ENCODE peak calls at places on chromosomes 6 and 20, in four cellular contexts. G is aorta, L is neuronal stem cell, Z is right lobe of liver. M is an unnamed sample. For H3K4me1, the result is how much of the 10 kb centered on the place peaks cover.

GRCh38 chr6:170441316-170441715 is 111.8 kb downstream of the PSMB1 start:
- DNase-seq in Z (no peak), L (no peak), G (no peak), M (no peak)

GRCh38 chr6:37011656-37012378 is 6.4 kb downstream of the FGD2 start:
- DNase-seq in L (no peak), Z (no peak), G (peak), M (no peak)

GRCh38 chr6:133245033-133245903 is 4.1 kb downstream of the EYA4 start:
- DNase-seq in L (no peak), Z (no peak), G (no peak), M (no peak)

GRCh38 chr6:45650527-45651135 is 272.9 kb upstream of the SUPT3H start:
- DNase-seq in L (no peak), Z (no peak), G (no peak), M (no peak)

GRCh38 chr20:55515831-55516230 is 489.5 kb downstream of the CBLN4 start:
- DNase-seq in G (no peak), L (no peak), Z (no peak), M (no peak)

GRCh38 chr6:110800181-110800838 is 15.0 kb downstream of the CDK19 start:
- DNase-seq in G (no peak), L (no peak), Z (no peak), M (no peak)

GRCh38 chr6:12163744-12164507 is 126.2 kb upstream of the EDN1 start:
- DNase-seq in Z (no peak), L (no peak), G (no peak), M (no peak)

GRCh38 chr20:42959996-42960395 is 229.7 kb downstream of the PTPRT start:
- DNase-seq in G (no peak), L (no peak), Z (no peak), M (no peak)

GRCh38 chr20:58239216-58239615 is 10.8 kb upstream of the ANKRD60 start:
- DNase-seq in L (no peak), G (no peak), Z (no peak), M (no peak)

GRCh38 chr6:43621836-43622180 is 7.3 kb downstream of the GTPBP2 start:
- DNase-seq in Z (no peak), L (no peak), G (no peak), M (no peak)

GRCh38 chr6:160343144-160343543 is 5.0 kb upstream of the SLC22A3 start:
- DNase-seq in L (no peak), Z (no peak), G (no peak), M (no peak)

GRCh38 chr20:38152175-38153010 is 12.7 kb downstream of the TGM2 start:
- DNase-seq in L (no peak), Z (peak), G (peak), M (peak)

GRCh38 chr6:52208612-52209011 is 22.4 kb downstream of the IL17A start:
- DNase-seq in G (no peak), L (no peak), Z (no peak), M (no peak)

GRCh38 chr20:23340524-23340923 is 10.1 kb upstream of the NXT1 start:
- DNase-seq in L (no peak), Z (no peak), G (peak), M (peak)

GRCh38 chr6:79498842-79499241 is 38.4 kb downstream of the LCA5 start:
- DNase-seq in L (no peak), G (no peak), Z (no peak), M (no peak)

GRCh38 chr6:34922177-34922663 is 33.2 kb downstream of the ANKS1A start:
- DNase-seq in L (no peak), Z (no peak), G (no peak), M (no peak)

GRCh38 chr6:34462561-34462971 is 3.3 kb upstream of the PACSIN1 start:
- DNase-seq in L (no peak), Z (peak), G (no peak), M (no peak)

GRCh38 chr6:3217286-3217685 is 10.2 kb downstream of the TUBB2B start:
- DNase-seq in G (no peak), L (no peak), Z (no peak), M (no peak)

GRCh38 chr20:32535953-32536823 is 48.9 kb downstream of the NOL4L start:
- DNase-seq in G (peak), L (peak), Z (no peak), M (peak)

GRCh38 chr20:58109918-58110635 is 118.4 kb downstream of the ANKRD60 start:
- DNase-seq in Z (no peak), L (no peak), G (no peak), M (no peak)

GRCh38 chr6:16248271-16248670 is 9.9 kb downstream of the GMPR start:
- DNase-seq in Z (no peak), G (no peak), L (no peak), M (no peak)

GRCh38 chr6:156262014-156262413 is 515.2 kb upstream of the ARID1B start:
- DNase-seq in G (no peak), L (no peak), Z (peak), M (no peak)

GRCh38 chr6:83605517-83605916 is 93.2 kb downstream of the PRSS35 start:
- DNase-seq in L (no peak), Z (no peak), G (no peak), M (no peak)

GRCh38 chr20:31705598-31706597 is 16.8 kb downstream of the BCL2L1 start:
- DNase-seq in G (no peak), Z (no peak), L (no peak), M (no peak)

GRCh38 chr20:45354423-45355208 is 6.4 kb upstream of the SDC4 start:
- DNase-seq in Z (no peak), L (no peak), G (no peak), M (no peak)

GRCh38 chr6:4344317-4344899 is 209.0 kb upstream of the ECI2 start:
- DNase-seq in L (no peak), Z (no peak), G (peak), M (no peak)

GRCh38 chr20:50595988-50596693 is 86.0 kb downstream of the PTPN1 start:
- DNase-seq in L (no peak), G (no peak), Z (no peak), M (peak)

GRCh38 chr6:107488875-107489635 is 862 bp upstream of the SOBP start:
- DNase-seq in Z (peak), G (peak), L (no peak), M (peak)

GRCh38 chr6:27867051-27867940 is 44.9 kb downstream of the OR2B2 start:
- DNase-seq in Z (peak), G (peak), L (peak), M (peak)

GRCh38 chr6:170243791-170244291 is 47.0 kb downstream of the DLL1 start:
- DNase-seq in G (peak), Z (no peak), L (no peak), M (peak)

GRCh38 chr6:61210549-61210948 is 1075.5 kb downstream of the KHDRBS2 start:
- DNase-seq in G (no peak), Z (no peak), L (no peak), M (no peak)

GRCh38 chr6:34274129-34274528 is 25.3 kb upstream of the SMIM29 start:
- DNase-seq in Z (no peak), L (no peak), G (no peak), M (no peak)

GRCh38 chr6:168571268-168571667 is 130.3 kb downstream of the SMOC2 start:
- DNase-seq in L (no peak), Z (no peak), G (no peak), M (no peak)

GRCh38 chr6:55212147-55212546 is 37.8 kb downstream of the HCRTR2 start:
- DNase-seq in Z (no peak), L (no peak), G (no peak), M (no peak)

GRCh38 chr6:108578595-108579038 is 17.9 kb downstream of the FOXO3 start:
- DNase-seq in G (no peak), Z (peak), L (no peak), M (no peak)

GRCh38 chr6:134480593-134480992 is 162.7 kb upstream of the SGK1 start:
- DNase-seq in Z (peak), L (no peak), G (no peak), M (no peak)

GRCh38 chr6:147972436-147972835 is 370.2 kb upstream of the SASH1 start:
- DNase-seq in G (no peak), Z (no peak), L (no peak), M (no peak)

GRCh38 chr20:63946986-63947637 is 9.1 kb downstream of the UCKL1 start:
- DNase-seq in Z (peak), G (no peak), L (no peak), M (peak)
- H3K4me1 ChIP-seq in Z (under half), G (under half), L (under half), M (under half)

GRCh38 chr6:75415804-75416203 is 77.8 kb downstream of the FILIP1 start:
- DNase-seq in L (no peak), G (no peak), Z (no peak), M (no peak)

GRCh38 chr6:75416443-75416842 is 77.2 kb downstream of the FILIP1 start:
- DNase-seq in L (no peak), Z (no peak), G (no peak), M (no peak)

GRCh38 chr6:75414445-75415021 is 79.1 kb downstream of the FILIP1 start:
- DNase-seq in L (no peak), Z (no peak), G (no peak), M (no peak)

GRCh38 chr6:75409928-75410327 is 83.7 kb downstream of the FILIP1 start:
- DNase-seq in G (no peak), L (no peak), Z (no peak), M (no peak)

GRCh38 chr6:75412937-75413662 is 80.5 kb downstream of the FILIP1 start:
- DNase-seq in L (no peak), Z (no peak), G (no peak), M (no peak)
- H3K4me1 ChIP-seq in L (under half), Z (under half), G (under half), M (under half)

DNA sequence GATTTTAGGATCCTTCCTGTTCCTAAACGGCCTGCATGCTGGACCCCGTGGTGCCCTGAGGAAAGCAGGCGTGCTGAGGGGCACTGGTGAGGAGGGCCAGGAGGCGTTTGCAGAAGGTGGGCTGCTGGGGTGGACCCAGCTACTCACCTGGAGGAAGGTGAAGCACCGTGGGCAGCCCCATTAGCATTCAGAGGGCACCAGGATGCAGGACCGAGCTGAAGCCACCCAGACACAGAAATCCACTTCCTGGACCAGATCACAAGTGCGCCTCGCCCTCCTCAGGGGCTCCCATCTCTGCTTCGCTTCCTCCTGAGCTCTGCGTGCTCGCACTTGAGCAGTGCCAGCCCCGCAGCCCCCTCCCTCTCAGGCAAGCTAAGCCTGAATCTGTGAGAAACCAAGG is 187.0 kb downstream of the SYNDIG1 start:
- DNase-seq in Z (no peak), G (no peak), L (no peak), M (peak)
- H3K4me1 ChIP-seq in Z (under half), G (under half), L (under half), M (under half)

GRCh38 chr20:48931527-48932374 is 10.2 kb downstream of the ARFGEF2 start:
- DNase-seq in G (no peak), L (no peak), Z (no peak), M (no peak)
- H3K4me1 ChIP-seq in G (under half), L (under half), Z (half or more), M (under half)

DNA sequence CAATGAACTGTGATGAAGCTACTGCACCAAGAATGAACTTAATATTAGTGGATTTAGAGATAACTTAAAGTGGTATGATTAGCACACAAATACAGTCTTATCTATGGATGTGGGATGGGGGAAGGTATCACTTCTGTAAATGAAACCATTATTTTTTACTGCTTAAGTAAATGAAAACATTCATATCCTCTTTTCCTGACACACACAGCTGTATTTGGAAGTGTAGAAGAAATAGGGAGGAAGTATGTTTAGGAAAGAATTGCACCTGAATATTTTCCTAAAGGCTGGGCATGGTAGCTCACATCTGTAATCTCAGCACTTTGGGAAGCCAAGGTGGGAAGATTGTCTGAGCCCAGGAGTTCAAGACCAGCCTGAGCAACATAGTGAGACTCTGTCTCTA is 96.8 kb downstream of the HIVEP2 start:
- DNase-seq in G (no peak), L (no peak), Z (no peak), M (no peak)
- H3K4me1 ChIP-seq in G (under half), L (under half), Z (under half), M (under half)

GRCh38 chr20:63098195-63098810 is 91.5 kb upstream of the BHLHE23 start:
- DNase-seq in G (peak), L (no peak), Z (peak), M (no peak)
- H3K4me1 ChIP-seq in G (under half), L (under half), Z (under half), M (under half)

GRCh38 chr6:53983301-53983700 is 127.9 kb upstream of the MLIP start:
- DNase-seq in L (no peak), G (no peak), Z (no peak), M (no peak)
- H3K4me1 ChIP-seq in L (under half), G (under half), Z (under half), M (under half)

DNA sequence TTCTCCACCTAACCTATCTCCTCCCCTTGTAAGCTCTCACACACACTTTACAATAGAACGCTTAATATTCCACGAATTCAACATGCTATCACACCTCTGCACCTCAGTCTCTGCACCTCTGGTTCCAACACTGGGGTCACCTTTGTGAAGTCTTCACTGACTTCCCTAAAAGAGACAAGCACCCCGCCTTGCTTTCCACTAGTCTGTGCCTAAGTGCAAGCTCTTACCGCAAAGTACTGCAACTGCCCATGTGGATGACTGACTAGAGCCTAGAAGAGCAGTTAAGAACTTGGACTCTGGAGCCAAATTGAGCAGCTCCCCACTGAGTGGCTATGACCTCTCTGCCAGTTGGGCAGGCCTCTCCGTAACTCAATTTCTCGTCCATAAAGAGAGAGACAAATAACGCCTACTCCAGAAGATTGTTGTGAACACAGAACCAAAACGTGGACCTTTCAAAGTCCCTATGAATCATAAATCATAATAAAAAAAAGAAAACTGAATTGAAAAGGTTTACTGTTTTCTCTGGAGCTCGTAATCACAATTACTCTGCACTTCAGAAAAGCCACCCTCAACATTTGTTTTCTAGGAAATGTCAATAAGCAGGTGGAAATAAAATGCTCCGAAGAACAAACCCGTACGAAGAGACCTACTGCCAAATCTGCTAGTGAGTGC is 1.2 kb downstream of the IFNGR1 start:
- DNase-seq in L (no peak), Z (peak), G (peak), M (no peak)
- H3K4me1 ChIP-seq in L (under half), Z (under half), G (under half), M (under half)

M was measured in kidney.